ENCODE peak calls at places on chromosomes 11 and 22, in four cellular contexts. O is tibial nerve, R is NCI-H2029 treated with DMSO at 0.1 percent for 48 hours, S is mucosa of gallbladder. M is an unnamed sample.

GRCh38 chr11:18834754-18835466 is 43.3 kb upstream of the PTPN5 start:
- DNase-seq in R (no peak), O (no peak), S (no peak), M (no peak)

GRCh38 chr22:29156507-29156906 is 49.2 kb upstream of the EMID1 start:
- DNase-seq in S (no peak), O (no peak), R (no peak), M (no peak)

GRCh38 chr22:28953976-28954880 is 70.9 kb downstream of the ZNRF3 start:
- DNase-seq in S (no peak), O (no peak), R (no peak), M (no peak)

GRCh38 chr11:76177250-76177686 is 29.0 kb downstream of the WNT11 start:
- DNase-seq in O (no peak), R (no peak), S (no peak), M (no peak)

GRCh38 chr11:122040476-122040875 is 75.5 kb downstream of the BLID start:
- DNase-seq in O (no peak), R (no peak), S (no peak), M (no peak)

GRCh38 chr11:12174145-12175143 is 64.1 kb downstream of the MICAL2 start:
- DNase-seq in O (no peak), S (no peak), R (no peak), M (no peak)

GRCh38 chr11:102305352-102306047 is 11.8 kb upstream of the BIRC3 start:
- DNase-seq in S (no peak), O (no peak), R (no peak), M (no peak)

GRCh38 chr11:114166897-114167323 is 107.4 kb downstream of the ZBTB16 start:
- DNase-seq in S (peak; percentile 58), R (peak; percentile 54), O (peak; percentile 79), M (no peak)

GRCh38 chr11:125463590-125464265 is 32.3 kb downstream of the FEZ1 start:
- DNase-seq in O (no peak), S (no peak), R (no peak), M (no peak)

GRCh38 chr11:134224710-134225662 is 515 bp downstream of the VPS26B start:
- DNase-seq in R (peak; percentile 11), O (no peak), S (peak; percentile 27), M (no peak)

GRCh38 chr11:27153136-27153535 is 112.5 kb downstream of the BBOX1 start:
- DNase-seq in R (no peak), O (no peak), S (no peak), M (no peak)

GRCh38 chr11:61065955-61066638 is 36.2 kb upstream of the CD5 start:
- DNase-seq in R (no peak), S (no peak), O (no peak), M (no peak)

GRCh38 chr22:41047741-41048140 is 44.7 kb upstream of the EP300 start:
- DNase-seq in R (no peak), S (no peak), O (no peak), M (no peak)

GRCh38 chr11:128779036-128779435 is 85.2 kb downstream of the FLI1 start:
- DNase-seq in R (no peak), O (no peak), S (no peak), M (no peak)

GRCh38 chr11:45655347-45655756 is 10.1 kb downstream of the CHST1 start:
- DNase-seq in R (peak; percentile 55), S (peak; percentile 71), O (peak; percentile 62), M (no peak)

GRCh38 chr11:117519590-117519989 is 191.9 kb downstream of the CEP164 start:
- DNase-seq in O (no peak), R (no peak), S (no peak), M (no peak)

M was measured in esophagus muscularis mucosa.